ENCODE peak calls at places on chromosomes 7 and 10, in four cellular contexts. Q is PC-9, Y is hepatocyte, T is HCT116. P is an unnamed sample.

GRCh38 chr10:29496341-29497162 is 138.2 kb downstream of the SVIL start:
- DNase-seq in Q (no peak), Y (peak; percentile 84), T (peak; percentile 28), P (peak; percentile 47)

GRCh38 chr7:100744605-100745004 is 11.2 kb downstream of the ZAN start:
- DNase-seq in Q (no peak), Y (no peak), T (no peak), P (no peak)

GRCh38 chr7:156889089-156889488 is 3.9 kb downstream of the LMBR1 start:
- DNase-seq in Q (no peak), Y (no peak), T (no peak), P (no peak)

GRCh38 chr7:99860281-99861127 is 16.3 kb downstream of the OR2AE1 start:
- DNase-seq in Y (peak; percentile 40), Q (no peak), T (no peak), P (no peak)

GRCh38 chr7:69652947-69653701 is 54.8 kb downstream of the AUTS2 start:
- DNase-seq in Y (no peak), T (no peak), Q (no peak), P (no peak)

GRCh38 chr10:17368708-17369272 is 85.6 kb downstream of the ST8SIA6 start:
- DNase-seq in T (peak; percentile 24), Q (no peak), Y (no peak), P (no peak)

GRCh38 chr10:9243861-9244515 is 1189.5 kb downstream of the GATA3 start:
- DNase-seq in T (no peak), Q (no peak), Y (no peak), P (no peak)

GRCh38 chr10:61633665-61634064 is 29.1 kb upstream of the CABCOCO1 start:
- DNase-seq in Y (no peak), T (no peak), Q (peak; percentile 46), P (no peak)

GRCh38 chr10:124961248-124961570 is 19.3 kb downstream of the ZRANB1 start:
- DNase-seq in Q (no peak), Y (no peak), T (no peak), P (no peak)

GRCh38 chr7:154584352-154585252 is 418.3 kb downstream of the PAXIP1 start:
- DNase-seq in Y (peak; percentile 51), Q (no peak), T (no peak), P (no peak)

GRCh38 chr10:46263831-46264268 is 22.9 kb upstream of the ANTXRL start:
- DNase-seq in Q (no peak), Y (no peak), T (no peak), P (no peak)

GRCh38 chr10:94069884-94070283 is 76.2 kb downstream of the PLCE1 start:
- DNase-seq in T (no peak), Y (no peak), Q (no peak), P (no peak)

GRCh38 chr7:3000566-3000965 is 43.1 kb downstream of the CARD11 start:
- DNase-seq in Y (no peak), T (no peak), Q (no peak), P (no peak)

GRCh38 chr7:99365318-99366141 is 9.0 kb upstream of the ARPC1B start:
- DNase-seq in Q (peak; percentile 56), T (no peak), Y (peak; percentile 48), P (no peak)

GRCh38 chr7:103343332-103343731 is 1.2 kb downstream of the DNAJC2 start:
- DNase-seq in Q (no peak), Y (no peak), T (no peak), P (no peak)

GRCh38 chr10:124649209-124649608 is 95.0 kb downstream of the FAM53B start:
- DNase-seq in Q (no peak), Y (no peak), T (no peak), P (no peak)

GRCh38 chr10:86049442-86049841 is 317.2 kb downstream of the GRID1 start:
- DNase-seq in Y (no peak), T (no peak), Q (no peak), P (no peak)

GRCh38 chr10:110376021-110376773 is 71.5 kb upstream of the SMNDC1 start:
- DNase-seq in T (no peak), Y (no peak), Q (no peak), P (no peak)

GRCh38 chr10:89242340-89242680 is 9.3 kb downstream of the LIPA start:
- DNase-seq in Y (no peak), T (no peak), Q (peak; percentile 44), P (no peak)

GRCh38 chr7:99123571-99124033 is 20.3 kb downstream of the SMURF1 start:
- DNase-seq in T (no peak), Y (no peak), Q (peak; percentile 87), P (no peak)

GRCh38 chr10:86723009-86723408 is 33.4 kb upstream of the BMPR1A start:
- DNase-seq in Y (no peak), Q (no peak), T (no peak), P (no peak)

GRCh38 chr10:67976292-67977245 is 92.1 kb downstream of the SIRT1 start:
- DNase-seq in T (no peak), Y (peak; percentile 9), Q (no peak), P (no peak)

GRCh38 chr7:20795361-20795760 is 8.7 kb upstream of the SP8 start:
- DNase-seq in Q (no peak), T (no peak), Y (no peak), P (no peak)

GRCh38 chr7:118169146-118169545 is 14.8 kb upstream of the LSM8 start:
- DNase-seq in Q (no peak), T (no peak), Y (no peak), P (no peak)

GRCh38 chr7:99355098-99355497 is 19.4 kb upstream of the ARPC1B start:
- DNase-seq in Y (no peak), T (no peak), Q (no peak), P (no peak)

GRCh38 chr10:17077251-17077904 is 52.2 kb downstream of the CUBN start:
- DNase-seq in Y (no peak), Q (no peak), T (no peak), P (no peak)

GRCh38 chr7:136993377-136993776 is 124.9 kb downstream of the CHRM2 start:
- DNase-seq in T (no peak), Y (no peak), Q (no peak), P (no peak)

GRCh38 chr7:20172736-20173334 is 44.3 kb downstream of the MACC1 start:
- DNase-seq in T (peak; percentile 52), Q (no peak), Y (peak; percentile 76), P (peak; percentile 52)

GRCh38 chr7:43041105-43041504 is 71.3 kb upstream of the HECW1 start:
- DNase-seq in Q (no peak), T (no peak), Y (no peak), P (no peak)

GRCh38 chr7:157113607-157114006 is 25.1 kb upstream of the UBE3C start:
- DNase-seq in T (no peak), Y (no peak), Q (no peak), P (no peak)

GRCh38 chr7:48042216-48042615 is 6.9 kb downstream of the C7orf57 start:
- DNase-seq in T (no peak), Q (no peak), Y (no peak), P (peak; percentile 79)

GRCh38 chr10:6201511-6201975 is 1.2 kb upstream of the PFKFB3 start:
- DNase-seq in Q (peak; percentile 54), T (no peak), Y (peak; percentile 78), P (no peak)

GRCh38 chr7:22400150-22400814 is 43.3 kb upstream of the RAPGEF5 start:
- DNase-seq in T (no peak), Y (no peak), Q (no peak), P (no peak)
- H3K4me1 ChIP-seq in T (no peaks in the 10 kb centered on the region), Y (no peaks in the 10 kb centered on the region), Q (no peaks in the 10 kb centered on the region), P (no peaks in the 10 kb centered on the region)

GRCh38 chr7:44616545-44616944 is 10.1 kb downstream of the OGDH start:
- DNase-seq in T (no peak), Q (no peak), Y (no peak), P (no peak)

GRCh38 chr7:44617225-44617885 is 10.9 kb downstream of the OGDH start:
- DNase-seq in Q (peak; percentile 50), T (no peak), Y (peak; percentile 71), P (no peak)

GRCh38 chr7:44618045-44618444 is 11.6 kb downstream of the OGDH start:
- DNase-seq in T (no peak), Y (no peak), Q (no peak), P (no peak)

GRCh38 chr7:44615149-44615611 is 8.8 kb downstream of the OGDH start:
- DNase-seq in T (no peak), Q (no peak), Y (peak; percentile 84), P (no peak)

DNA sequence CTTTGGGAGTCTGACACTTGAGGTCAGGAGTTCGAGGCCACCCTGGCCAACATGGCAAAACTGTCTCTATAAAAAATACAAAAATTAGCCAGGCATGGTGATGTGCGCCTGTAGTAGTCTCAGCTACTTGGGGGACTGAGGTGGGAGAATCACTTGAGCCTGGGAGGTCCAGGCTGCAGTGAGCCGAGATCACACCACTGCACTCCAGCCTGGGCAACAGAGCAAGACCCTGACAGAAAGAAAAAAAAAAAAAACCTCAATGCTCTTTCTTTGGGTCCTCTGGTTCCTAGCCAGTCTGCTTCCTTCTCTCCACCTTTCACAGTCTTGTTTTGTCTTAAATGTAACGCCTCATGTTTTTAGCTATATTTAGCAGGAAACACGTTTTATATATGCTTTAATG is 9.4 kb downstream of the OGDH start:
- DNase-seq in T (no peak), Y (no peak), Q (no peak), P (no peak)
- H3K4me1 ChIP-seq in T (peaks cover 56% of the 10 kb centered on the region), Y (peaks cover 32% of the 10 kb centered on the region), Q (peaks cover 64% of the 10 kb centered on the region), P (peaks cover 11% of the 10 kb centered on the region)

GRCh38 chr10:77592946-77593636 is 44.5 kb downstream of the KCNMA1 start:
- DNase-seq in Y (peak; percentile 61), Q (peak; percentile 80), T (peak; percentile 63), P (peak; percentile 59)

GRCh38 chr10:77588886-77589285 is 48.7 kb downstream of the KCNMA1 start:
- DNase-seq in Q (no peak), T (no peak), Y (no peak), P (no peak)

GRCh38 chr10:77592510-77592909 is 45.1 kb downstream of the KCNMA1 start:
- DNase-seq in Y (no peak), Q (no peak), T (no peak), P (no peak)

GRCh38 chr10:77590344-77591237 is 47.0 kb downstream of the KCNMA1 start:
- DNase-seq in Y (no peak), T (no peak), Q (no peak), P (no peak)

DNA sequence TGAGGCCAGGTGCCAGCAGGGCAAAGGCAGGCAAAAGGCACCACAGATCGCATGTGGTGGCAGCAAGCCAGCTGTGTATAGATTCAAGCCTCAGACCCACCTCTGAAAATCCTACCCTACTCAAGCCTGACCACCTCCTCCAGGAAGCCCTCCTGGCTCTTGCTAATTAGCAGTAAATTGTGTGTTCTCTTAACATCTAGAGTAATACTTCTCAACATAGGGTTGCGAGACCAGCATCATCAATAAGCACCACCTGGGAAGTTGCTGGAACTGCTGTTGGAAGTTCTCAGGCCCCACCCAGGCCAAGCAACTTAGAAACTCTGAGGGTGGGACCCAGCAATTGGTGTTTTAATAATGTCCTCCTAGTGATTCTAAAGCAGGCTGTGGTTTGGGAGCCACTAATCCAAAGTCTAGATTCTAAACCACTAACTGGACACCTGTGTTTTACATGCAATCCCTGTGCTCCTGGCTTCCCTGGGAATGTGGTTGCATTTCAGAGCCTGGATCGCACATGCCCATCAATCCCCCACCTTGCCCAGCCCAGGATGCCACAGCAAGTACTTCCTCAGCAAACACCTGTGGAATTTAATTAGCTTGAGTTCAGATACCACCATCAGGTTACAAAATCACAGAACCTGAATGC is 46.2 kb downstream of the KCNMA1 start:
- DNase-seq in Y (no peak), T (no peak), Q (no peak), P (no peak)
- H3K4me1 ChIP-seq in Y (peaks cover 17% of the 10 kb centered on the region), T (peaks cover 21% of the 10 kb centered on the region), Q (peaks cover 52% of the 10 kb centered on the region), P (peaks cover 17% of the 10 kb centered on the region)

DNA sequence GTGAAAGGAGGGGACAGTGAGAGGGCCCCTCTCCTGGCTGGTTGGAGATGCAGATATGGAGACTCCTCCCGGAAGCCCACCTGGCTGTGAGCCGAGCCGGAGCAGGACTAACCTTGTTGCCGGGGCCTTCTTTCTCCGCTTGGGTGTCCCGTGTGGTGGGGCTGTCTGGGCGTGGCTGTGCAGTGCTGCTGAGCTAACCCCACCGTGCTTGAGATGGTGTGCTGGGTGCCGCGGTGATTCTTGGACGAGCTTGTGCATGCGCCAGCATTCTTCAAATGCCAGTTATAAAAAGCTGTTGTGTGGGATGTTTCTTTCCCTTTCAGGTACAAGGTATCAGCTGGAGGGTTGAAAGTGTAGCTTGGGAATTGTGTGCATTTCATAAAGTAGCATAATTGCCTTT is 48.8 kb downstream of the DAGLB start:
- DNase-seq in T (no peak), Y (no peak), Q (no peak), P (no peak)
- H3K4me1 ChIP-seq in T (peaks cover 10% of the 10 kb centered on the region), Y (peaks cover 27% of the 10 kb centered on the region), Q (peaks cover 24% of the 10 kb centered on the region), P (peaks cover 3% of the 10 kb centered on the region)